ENCODE peak calls at places on chromosome 15, in five cellular contexts. Q is AG04450, P is uterus, B is NCI-H1048, N is GM03348. D is an unnamed sample.

GRCh38 chr15:39345176-39345575 is 235.7 kb upstream of the THBS1 start:
- DNase-seq in B (no peak), P (no peak), N (peak), Q (no peak), D (no peak)

GRCh38 chr15:81279621-81280051 is 44.3 kb downstream of the STARD5 start:
- DNase-seq in N (no peak), P (no peak), B (no peak), Q (no peak), D (no peak)

GRCh38 chr15:90869601-90870353 is 1.4 kb downstream of the FURIN start:
- DNase-seq in N (peak), Q (no peak), B (no peak), P (peak), D (peak)

GRCh38 chr15:42087926-42088800 is 6.2 kb downstream of the PLA2G4D start:
- DNase-seq in N (no peak), B (no peak), Q (no peak), P (no peak), D (no peak)

GRCh38 chr15:98787190-98787589 is 138.9 kb downstream of the IGF1R start:
- DNase-seq in P (no peak), Q (no peak), N (no peak), B (no peak), D (no peak)

GRCh38 chr15:66709884-66710283 is 7.8 kb downstream of the SMAD6 start:
- DNase-seq in Q (no peak), N (no peak), B (no peak), P (no peak), D (no peak)

GRCh38 chr15:68721886-68722285 is 98.8 kb downstream of the ANP32A start:
- DNase-seq in Q (no peak), B (no peak), N (no peak), P (no peak), D (no peak)

GRCh38 chr15:63945838-63946298 is 100.4 kb downstream of the DAPK2 start:
- DNase-seq in P (no peak), Q (no peak), N (no peak), B (no peak), D (peak)

GRCh38 chr15:51736646-51737537 is 563 bp downstream of the LYSMD2 start:
- DNase-seq in Q (no peak), P (peak), N (peak), B (no peak), D (peak)

GRCh38 chr15:81317642-81318017 is 6.3 kb downstream of the STARD5 start:
- DNase-seq in Q (no peak), B (no peak), N (no peak), P (no peak), D (no peak)

GRCh38 chr15:24678485-24678884 is 2.9 kb downstream of the NPAP1 start:
- DNase-seq in P (no peak), Q (no peak), N (no peak), B (no peak), D (no peak)

GRCh38 chr15:89513284-89513683 is 16.9 kb upstream of the RHCG start:
- DNase-seq in Q (no peak), N (no peak), B (no peak), P (no peak), D (no peak)

GRCh38 chr15:34252545-34252944 is 27.7 kb downstream of the EMC4 start:
- DNase-seq in B (no peak), N (no peak), P (no peak), Q (no peak), D (no peak)

GRCh38 chr15:85766007-85766831 is 28.5 kb downstream of the KLHL25 start:
- DNase-seq in B (no peak), N (no peak), P (no peak), Q (no peak), D (no peak)

GRCh38 chr15:78448441-78449219 is 10.6 kb downstream of the IREB2 start:
- DNase-seq in Q (no peak), P (no peak), B (no peak), N (no peak), D (peak)

GRCh38 chr15:87419341-87419740 is 837.2 kb downstream of the NTRK3 start:
- DNase-seq in B (no peak), Q (no peak), N (no peak), P (no peak), D (peak)